ENCODE peak calls at places on chromosomes 16 and 17, in seven cellular contexts. One of them, this sample, is unnamed.

GRCh38 chr16:5036228-5037156 is 2.8 kb upstream of the NAGPA start:
- DNase-seq in NCI-H1436: no peak
- DNase-seq in H54: no peak
- DNase-seq in skeletal muscle cell: no peak
- DNase-seq in EH: no peak
- DNase-seq in RCC 7860: no peak
- DNase-seq in T-helper 9 cell: no peak
- DNase-seq in this sample: no peak

GRCh38 chr17:75194879-75195278 is 10.6 kb upstream of the NUP85 start:
- DNase-seq in EH: peak; percentile 81
- DNase-seq in RCC 7860: peak; percentile 99
- DNase-seq in skeletal muscle cell: no peak
- DNase-seq in NCI-H1436: no peak
- DNase-seq in H54: peak; percentile 51
- DNase-seq in T-helper 9 cell: no peak
- DNase-seq in this sample: no peak

GRCh38 chr16:22428654-22429053 is 54.2 kb upstream of the CDR2 start:
- DNase-seq in H54: no peak
- DNase-seq in EH: no peak
- DNase-seq in skeletal muscle cell: no peak
- DNase-seq in T-helper 9 cell: no peak
- DNase-seq in NCI-H1436: no peak
- DNase-seq in RCC 7860: no peak
- DNase-seq in this sample: no peak

GRCh38 chr16:71258371-71258770 is 27.8 kb upstream of the HYDIN start:
- DNase-seq in skeletal muscle cell: no peak
- DNase-seq in NCI-H1436: no peak
- DNase-seq in EH: no peak
- DNase-seq in RCC 7860: no peak
- DNase-seq in T-helper 9 cell: no peak
- DNase-seq in H54: no peak
- DNase-seq in this sample: no peak

GRCh38 chr16:6204941-6205340 is 1107.3 kb upstream of the EEF2KMT start:
- DNase-seq in RCC 7860: no peak
- DNase-seq in H54: no peak
- DNase-seq in EH: no peak
- DNase-seq in T-helper 9 cell: no peak
- DNase-seq in skeletal muscle cell: no peak
- DNase-seq in NCI-H1436: no peak
- DNase-seq in this sample: no peak

GRCh38 chr17:38883592-38884526 is 14.0 kb downstream of the LASP1 start:
- DNase-seq in EH: no peak
- DNase-seq in RCC 7860: no peak
- DNase-seq in T-helper 9 cell: no peak
- DNase-seq in H54: no peak
- DNase-seq in NCI-H1436: no peak
- DNase-seq in skeletal muscle cell: no peak
- DNase-seq in this sample: peak; percentile 44

GRCh38 chr17:73349138-73349537 is 37.3 kb upstream of the CDC42EP4 start:
- DNase-seq in EH: no peak
- DNase-seq in H54: no peak
- DNase-seq in NCI-H1436: no peak
- DNase-seq in skeletal muscle cell: no peak
- DNase-seq in RCC 7860: no peak
- DNase-seq in T-helper 9 cell: no peak
- DNase-seq in this sample: peak; percentile 29

GRCh38 chr17:9330903-9331272 is 244.7 kb downstream of the STX8 start:
- DNase-seq in NCI-H1436: no peak
- DNase-seq in H54: no peak
- DNase-seq in RCC 7860: no peak
- DNase-seq in T-helper 9 cell: no peak
- DNase-seq in EH: no peak
- DNase-seq in skeletal muscle cell: no peak
- DNase-seq in this sample: peak; percentile 21

GRCh38 chr17:19410875-19411291 is at the start of gene RNF112:
- DNase-seq in skeletal muscle cell: no peak
- DNase-seq in H54: no peak
- DNase-seq in T-helper 9 cell: no peak
- DNase-seq in NCI-H1436: peak; percentile 54
- DNase-seq in EH: peak; percentile 70
- DNase-seq in RCC 7860: no peak
- DNase-seq in this sample: no peak

GRCh38 chr17:40612510-40613244 is 34.9 kb downstream of the SMARCE1 start:
- DNase-seq in T-helper 9 cell: peak; percentile 77
- DNase-seq in H54: no peak
- DNase-seq in skeletal muscle cell: no peak
- DNase-seq in NCI-H1436: no peak
- DNase-seq in RCC 7860: no peak
- DNase-seq in EH: no peak
- DNase-seq in this sample: no peak

GRCh38 chr16:85514601-85515318 is 98.4 kb upstream of the GSE1 start:
- DNase-seq in H54: peak; percentile 97
- DNase-seq in RCC 7860: peak; percentile 78
- DNase-seq in T-helper 9 cell: no peak
- DNase-seq in NCI-H1436: no peak
- DNase-seq in skeletal muscle cell: peak; percentile 86
- DNase-seq in EH: peak; percentile 99
- DNase-seq in this sample: no peak

GRCh38 chr17:61009619-61010018 is 332.0 kb downstream of the BCAS3 start:
- DNase-seq in RCC 7860: no peak
- DNase-seq in T-helper 9 cell: no peak
- DNase-seq in EH: peak; percentile 21
- DNase-seq in skeletal muscle cell: peak; percentile 16
- DNase-seq in NCI-H1436: no peak
- DNase-seq in H54: no peak
- DNase-seq in this sample: no peak

GRCh38 chr16:49463529-49463928 is 89.9 kb downstream of the C16orf78 start:
- DNase-seq in T-helper 9 cell: peak; percentile 67
- DNase-seq in EH: no peak
- DNase-seq in H54: no peak
- DNase-seq in skeletal muscle cell: no peak
- DNase-seq in NCI-H1436: peak; percentile 75
- DNase-seq in RCC 7860: no peak
- DNase-seq in this sample: no peak

GRCh38 chr16:54582631-54583250 is 296.2 kb upstream of the IRX3 start:
- DNase-seq in T-helper 9 cell: no peak
- DNase-seq in H54: no peak
- DNase-seq in RCC 7860: no peak
- DNase-seq in NCI-H1436: no peak
- DNase-seq in EH: no peak
- DNase-seq in skeletal muscle cell: no peak
- DNase-seq in this sample: no peak

GRCh38 chr16:85327731-85328664 is 215.7 kb upstream of the CIBAR2 start:
- DNase-seq in NCI-H1436: peak; percentile 79
- DNase-seq in RCC 7860: no peak
- DNase-seq in T-helper 9 cell: no peak
- DNase-seq in H54: no peak
- DNase-seq in skeletal muscle cell: no peak
- DNase-seq in EH: no peak
- DNase-seq in this sample: peak; percentile 76

GRCh38 chr17:78381601-78382168 is 3.2 kb downstream of the PGS1 start:
- DNase-seq in T-helper 9 cell: peak; percentile 26
- DNase-seq in skeletal muscle cell: no peak
- DNase-seq in EH: peak; percentile 50
- DNase-seq in H54: no peak
- DNase-seq in RCC 7860: peak; percentile 76
- DNase-seq in NCI-H1436: no peak
- DNase-seq in this sample: no peak

GRCh38 chr16:55527885-55528284 is 19.0 kb downstream of the LPCAT2 start:
- DNase-seq in NCI-H1436: no peak
- DNase-seq in EH: no peak
- DNase-seq in T-helper 9 cell: no peak
- DNase-seq in skeletal muscle cell: no peak
- DNase-seq in H54: no peak
- DNase-seq in RCC 7860: no peak
- DNase-seq in this sample: no peak

GRCh38 chr17:9360610-9361571 is 214.7 kb downstream of the STX8 start:
- DNase-seq in H54: peak; percentile 28
- DNase-seq in RCC 7860: peak; percentile 13
- DNase-seq in EH: peak; percentile 83
- DNase-seq in T-helper 9 cell: no peak
- DNase-seq in skeletal muscle cell: no peak
- DNase-seq in NCI-H1436: no peak
- DNase-seq in this sample: no peak

GRCh38 chr17:49959183-49959935 is 9.6 kb upstream of the DLX4 start:
- DNase-seq in RCC 7860: peak; percentile 53
- DNase-seq in EH: peak; percentile 59
- DNase-seq in NCI-H1436: no peak
- DNase-seq in skeletal muscle cell: no peak
- DNase-seq in H54: peak; percentile 85
- DNase-seq in T-helper 9 cell: no peak
- DNase-seq in this sample: no peak

GRCh38 chr16:86578499-86579267 is at the start of gene FOXL1:
- DNase-seq in RCC 7860: no peak
- DNase-seq in T-helper 9 cell: no peak
- DNase-seq in H54: no peak
- DNase-seq in EH: peak; percentile 75
- DNase-seq in NCI-H1436: no peak
- DNase-seq in skeletal muscle cell: peak; percentile 61
- DNase-seq in this sample: peak; percentile 24

GRCh38 chr17:60585887-60586286 is 14.1 kb upstream of the PPM1D start:
- DNase-seq in EH: no peak
- DNase-seq in skeletal muscle cell: no peak
- DNase-seq in H54: no peak
- DNase-seq in T-helper 9 cell: no peak
- DNase-seq in NCI-H1436: no peak
- DNase-seq in RCC 7860: no peak
- DNase-seq in this sample: no peak

GRCh38 chr16:65967376-65967775 is 399.1 kb upstream of the CDH5 start:
- DNase-seq in H54: no peak
- DNase-seq in RCC 7860: no peak
- DNase-seq in NCI-H1436: no peak
- DNase-seq in EH: peak; percentile 63
- DNase-seq in skeletal muscle cell: peak; percentile 17
- DNase-seq in T-helper 9 cell: no peak
- DNase-seq in this sample: no peak

GRCh38 chr16:2077016-2077415 is 29.2 kb downstream of the TSC2 start:
- DNase-seq in T-helper 9 cell: no peak
- DNase-seq in skeletal muscle cell: no peak
- DNase-seq in RCC 7860: no peak
- DNase-seq in NCI-H1436: no peak
- DNase-seq in EH: no peak
- DNase-seq in H54: no peak
- DNase-seq in this sample: no peak

GRCh38 chr17:27294689-27295630 is 1.0 kb downstream of the WSB1 start:
- DNase-seq in skeletal muscle cell: peak; percentile 37
- DNase-seq in T-helper 9 cell: peak; percentile 16
- DNase-seq in NCI-H1436: peak; percentile 62
- DNase-seq in H54: peak; percentile 49
- DNase-seq in RCC 7860: peak; percentile 66
- DNase-seq in EH: peak; percentile 89
- DNase-seq in this sample: peak; percentile 12

GRCh38 chr17:7552621-7553051 is 3.8 kb downstream of the TNFSF12 start:
- DNase-seq in NCI-H1436: no peak
- DNase-seq in RCC 7860: no peak
- DNase-seq in T-helper 9 cell: no peak
- DNase-seq in EH: no peak
- DNase-seq in H54: no peak
- DNase-seq in skeletal muscle cell: no peak
- DNase-seq in this sample: no peak

GRCh38 chr16:88013091-88013609 is 61.9 kb downstream of the BANP start:
- DNase-seq in skeletal muscle cell: no peak
- DNase-seq in EH: peak; percentile 48
- DNase-seq in NCI-H1436: no peak
- DNase-seq in T-helper 9 cell: no peak
- DNase-seq in H54: no peak
- DNase-seq in RCC 7860: no peak
- DNase-seq in this sample: no peak

GRCh38 chr16:10322723-10323527 is 62.9 kb upstream of the ATF7IP2 start:
- DNase-seq in H54: no peak
- DNase-seq in RCC 7860: no peak
- DNase-seq in skeletal muscle cell: no peak
- DNase-seq in EH: no peak
- DNase-seq in NCI-H1436: no peak
- DNase-seq in T-helper 9 cell: no peak
- DNase-seq in this sample: no peak

This sample was measured in neural crest cell.